ENCODE peak calls at places on chromosomes 4 and X, in seven cellular contexts. L is OCI-LY7; F is uterus; C is hepatocyte; M is activated T-cell treated with anti-CD3 and anti-CD28 coated beads, Interleukin-2, amount 50 U/mL, for 72 hours; X is stimulated activated CD8-positive, alpha-beta memory T cell treated with anti-CD3 and anti-CD28 coated beads, Interleukin-4, amount 100 ng/mL, for 48 hours; U is cardiac muscle cell. P is an unnamed sample.

GRCh38 chr4:114673306-114673705 is 74.7 kb downstream of the UGT8 start:
- DNase-seq in L (no peak), F (no peak), C (no peak), M (no peak), X (no peak), U (no peak), P (no peak)

GRCh38 chrX:141732031-141732430 is 33.5 kb upstream of the SPANXD start:
- DNase-seq in L (no peak), F (no peak), C (no peak), M (no peak), X (no peak), U (no peak), P (no peak)

GRCh38 chrX:129318375-129318774 is 204.9 kb downstream of the SMARCA1 start:
- DNase-seq in L (peak), F (no peak), C (peak), M (no peak), X (no peak), U (peak), P (peak)

GRCh38 chr4:173990126-173990878 is 293.2 kb downstream of the FBXO8 start:
- DNase-seq in L (peak), F (no peak), C (peak), M (no peak), X (no peak), U (peak), P (peak)

GRCh38 chr4:181728567-181728966 is 514.6 kb upstream of the TENM3 start:
- DNase-seq in L (no peak), F (no peak), C (no peak), M (no peak), X (no peak), U (no peak), P (no peak)

GRCh38 chrX:66654411-66654810 is 15.5 kb upstream of the EDA2R start:
- DNase-seq in L (no peak), F (no peak), C (no peak), M (no peak), X (no peak), U (no peak), P (no peak)

GRCh38 chr4:18980516-18981233 is 959.1 kb upstream of the LCORL start:
- DNase-seq in L (peak), F (no peak), C (no peak), M (no peak), X (no peak), U (no peak), P (no peak)

GRCh38 chr4:164706675-164707074 is 47.3 kb upstream of the SMIM31 start:
- DNase-seq in L (no peak), F (no peak), C (no peak), M (no peak), X (no peak), U (no peak), P (no peak)

GRCh38 chr4:157314906-157315305 is 94.4 kb downstream of the GRIA2 start:
- DNase-seq in L (no peak), F (no peak), C (no peak), M (no peak), X (no peak), U (no peak), P (no peak)

GRCh38 chr4:87545052-87545451 is 15.9 kb upstream of the SPARCL1 start:
- DNase-seq in L (no peak), F (no peak), C (no peak), M (no peak), X (no peak), U (no peak), P (no peak)

GRCh38 chr4:94516999-94517398 is 65.3 kb downstream of the PDLIM5 start:
- DNase-seq in L (no peak), F (no peak), C (no peak), M (no peak), X (no peak), U (no peak), P (no peak)

GRCh38 chr4:99234331-99235010 is 15.4 kb upstream of the ADH6 start:
- DNase-seq in L (no peak), F (no peak), C (no peak), M (no peak), X (no peak), U (no peak), P (no peak)

GRCh38 chr4:145545538-145546224 is 64.0 kb downstream of the SMAD1 start:
- DNase-seq in L (no peak), F (no peak), C (peak), M (no peak), X (no peak), U (no peak), P (no peak)

GRCh38 chr4:72320185-72320948 is 248.7 kb downstream of the ADAMTS3 start:
- DNase-seq in L (no peak), F (no peak), C (no peak), M (no peak), X (no peak), U (no peak), P (no peak)

GRCh38 chr4:76977731-76978350 is 28.3 kb downstream of the SEPTIN11 start:
- DNase-seq in L (no peak), F (no peak), C (no peak), M (no peak), X (no peak), U (no peak), P (no peak)

GRCh38 chr4:82005153-82005552 is 368.6 kb downstream of the HNRNPD start:
- DNase-seq in L (no peak), F (no peak), C (no peak), M (no peak), X (no peak), U (no peak), P (no peak)

GRCh38 chr4:90127706-90128345 is 632 bp downstream of the CCSER1 start:
- DNase-seq in L (no peak), F (peak), C (peak), M (no peak), X (no peak), U (peak), P (no peak)

GRCh38 chr4:67616478-67616877 is 58.0 kb downstream of the STAP1 start:
- DNase-seq in L (no peak), F (no peak), C (no peak), M (no peak), X (no peak), U (no peak), P (no peak)

GRCh38 chr4:176123710-176124407 is 58.2 kb downstream of the WDR17 start:
- DNase-seq in L (peak), F (no peak), C (peak), M (no peak), X (no peak), U (peak), P (peak)

GRCh38 chr4:8323947-8324555 is 54.5 kb downstream of the HTRA3 start:
- DNase-seq in L (no peak), F (no peak), C (no peak), M (no peak), X (peak), U (no peak), P (no peak)